ENCODE peak calls at places on chromosomes 1 and 21, in seven cellular contexts. X, H, Y, L, I, M and D are unnamed samples.

GRCh38 chr1:172545349-172546004 is 12.5 kb downstream of the SUCO start:
- DNase-seq in X (no peak), H (no peak), Y (no peak), L (no peak), I (no peak), M (no peak), D (no peak)

GRCh38 chr1:9729523-9729922 is 78.0 kb downstream of the PIK3CD start:
- DNase-seq in X (no peak), H (no peak), Y (no peak), L (no peak), I (no peak), M (no peak), D (peak; percentile 79)

GRCh38 chr1:246784621-246785535 is 60.7 kb downstream of the SCCPDH start:
- DNase-seq in X (no peak), H (no peak), Y (no peak), L (peak; percentile 48), I (peak; percentile 76), M (no peak), D (peak; percentile 94)

GRCh38 chr1:23369335-23370013 is at the start of gene ZNF436:
- DNase-seq in X (peak; percentile 38), H (peak; percentile 77), Y (peak; percentile 34), L (peak; percentile 91), I (peak; percentile 92), M (peak; percentile 70), D (peak; percentile 81)

GRCh38 chr1:167456926-167457325 is 61.4 kb downstream of the CD247 start:
- DNase-seq in X (no peak), H (no peak), Y (no peak), L (no peak), I (no peak), M (no peak), D (no peak)

GRCh38 chr21:33234618-33235520 is 5.1 kb downstream of the IFNAR2 start:
- DNase-seq in X (no peak), H (no peak), Y (peak; percentile 38), L (no peak), I (no peak), M (no peak), D (no peak)

GRCh38 chr1:159949123-159949522 is 3.7 kb upstream of the IGSF9 start:
- DNase-seq in X (no peak), H (peak; percentile 62), Y (no peak), L (no peak), I (peak; percentile 60), M (no peak), D (no peak)

GRCh38 chr21:25567472-25567871 is 39.8 kb downstream of the MRPL39 start:
- DNase-seq in X (no peak), H (no peak), Y (no peak), L (no peak), I (no peak), M (no peak), D (no peak)

GRCh38 chr21:37166733-37167132 is 93.7 kb downstream of the TTC3 start:
- DNase-seq in X (peak; percentile 20), H (no peak), Y (peak; percentile 72), L (no peak), I (no peak), M (no peak), D (no peak)

GRCh38 chr21:31235671-31236450 is 108.2 kb downstream of the TIAM1 start:
- DNase-seq in X (peak; percentile 37), H (no peak), Y (no peak), L (no peak), I (no peak), M (no peak), D (no peak)

GRCh38 chr1:31102501-31102950 is 37.0 kb upstream of the PUM1 start:
- DNase-seq in X (peak; percentile 93), H (no peak), Y (no peak), L (peak; percentile 98), I (no peak), M (no peak), D (peak; percentile 69)

GRCh38 chr1:28154083-28154594 is 22.4 kb downstream of the PTAFR start:
- DNase-seq in X (no peak), H (no peak), Y (no peak), L (no peak), I (no peak), M (no peak), D (peak; percentile 65)

GRCh38 chr1:108646661-108647269 is 14.1 kb downstream of the HENMT1 start:
- DNase-seq in X (peak; percentile 63), H (peak; percentile 60), Y (no peak), L (peak; percentile 96), I (peak; percentile 89), M (peak; percentile 93), D (no peak)

GRCh38 chr1:94819945-94820746 is at the start of gene SLC44A3:
- DNase-seq in X (no peak), H (peak; percentile 71), Y (peak; percentile 84), L (peak; percentile 55), I (no peak), M (peak; percentile 85), D (peak; percentile 90)

GRCh38 chr21:44709426-44710293 is 1.7 kb downstream of the TSPEAR start:
- DNase-seq in X (peak; percentile 78), H (no peak), Y (peak; percentile 48), L (peak; percentile 1), I (peak; percentile 76), M (peak; percentile 70), D (peak; percentile 73)
- H3K4me3 ChIP-seq in X (no peak overlapping the region), H (no peak overlapping the region), Y (peak overlapping the region; percentile 71), L (no peak overlapping the region), I (peak overlapping the region; percentile 36), M (peak overlapping the region; percentile 8), D (no peak overlapping the region)

GRCh38 chr1:33515607-33516006 is 43.2 kb downstream of the ZSCAN20 start:
- DNase-seq in X (no peak), H (no peak), Y (no peak), L (no peak), I (no peak), M (no peak), D (no peak)
- H3K4me3 ChIP-seq in X (no peak overlapping the region), H (no peak overlapping the region), Y (no peak overlapping the region), L (no peak overlapping the region), I (no peak overlapping the region), M (no peak overlapping the region), D (no peak overlapping the region)

GRCh38 chr1:107213225-107213624 is 72.4 kb downstream of the NTNG1 start:
- DNase-seq in X (no peak), H (no peak), Y (no peak), L (no peak), I (no peak), M (no peak), D (no peak)
- H3K4me3 ChIP-seq in X (no peak overlapping the region), H (no peak overlapping the region), Y (no peak overlapping the region), L (no peak overlapping the region), I (no peak overlapping the region), M (no peak overlapping the region), D (no peak overlapping the region)

DNA sequence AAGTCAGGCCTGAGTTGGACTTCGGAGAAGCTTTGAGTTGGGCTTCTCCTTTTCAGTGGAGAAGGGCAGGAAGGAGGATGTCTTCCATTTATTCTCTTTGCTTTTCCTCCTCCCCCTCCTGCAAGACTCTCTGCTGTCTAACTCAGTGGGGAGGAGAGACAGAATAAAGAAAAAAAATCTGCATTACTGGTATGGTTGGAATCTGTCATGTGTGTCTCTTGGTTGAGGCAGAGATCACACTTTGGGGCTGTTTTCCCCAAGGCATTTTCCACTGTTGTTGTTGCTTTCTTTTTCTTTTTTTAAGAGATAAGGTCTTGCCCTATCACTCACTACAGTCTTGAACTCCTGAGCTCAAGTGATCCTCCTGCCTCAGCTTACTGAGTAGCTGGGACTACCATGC is 13.2 kb upstream of the DEGS1 start:
- DNase-seq in X (no peak), H (no peak), Y (peak; percentile 19), L (no peak), I (no peak), M (no peak), D (no peak)
- H3K4me3 ChIP-seq in X (no peak overlapping the region), H (no peak overlapping the region), Y (no peak overlapping the region), L (no peak overlapping the region), I (no peak overlapping the region), M (no peak overlapping the region), D (no peak overlapping the region)